ENCODE peak calls at places on chromosomes 16 and 17, in five cellular contexts. One of them, this sample, is unnamed.

GRCh38 chr16:59950431-59950830 is 1216.3 kb upstream of the GOT2 start:
- DNase-seq in ELF-1: no peak
- DNase-seq in hepatic stellate cell: no peak
- DNase-seq in posterior cingulate gyrus: no peak
- DNase-seq in mesothelial cell of epicardium: no peak
- DNase-seq in this sample: no peak

GRCh38 chr17:76447931-76448652 is 4.9 kb downstream of the UBE2O start:
- DNase-seq in posterior cingulate gyrus: peak
- DNase-seq in ELF-1: no peak
- DNase-seq in hepatic stellate cell: no peak
- DNase-seq in mesothelial cell of epicardium: no peak
- DNase-seq in this sample: no peak

GRCh38 chr16:3243882-3244281 is 8.9 kb upstream of the ZNF200 start:
- DNase-seq in mesothelial cell of epicardium: no peak
- DNase-seq in hepatic stellate cell: no peak
- DNase-seq in posterior cingulate gyrus: no peak
- DNase-seq in ELF-1: no peak
- DNase-seq in this sample: no peak

GRCh38 chr17:62933986-62934385 is 32.0 kb upstream of the TANC2 start:
- DNase-seq in hepatic stellate cell: no peak
- DNase-seq in mesothelial cell of epicardium: no peak
- DNase-seq in ELF-1: no peak
- DNase-seq in posterior cingulate gyrus: peak
- DNase-seq in this sample: no peak

GRCh38 chr16:54447606-54448440 is 161.2 kb upstream of the IRX3 start:
- DNase-seq in ELF-1: peak
- DNase-seq in mesothelial cell of epicardium: no peak
- DNase-seq in hepatic stellate cell: peak
- DNase-seq in posterior cingulate gyrus: no peak
- DNase-seq in this sample: no peak

GRCh38 chr16:53775821-53776431 is 72.0 kb downstream of the FTO start:
- DNase-seq in mesothelial cell of epicardium: no peak
- DNase-seq in posterior cingulate gyrus: no peak
- DNase-seq in ELF-1: peak
- DNase-seq in hepatic stellate cell: peak
- DNase-seq in this sample: no peak

GRCh38 chr16:30921748-30922419 is 1.5 kb upstream of the FBXL19 start:
- DNase-seq in mesothelial cell of epicardium: peak
- DNase-seq in ELF-1: peak
- DNase-seq in posterior cingulate gyrus: peak
- DNase-seq in hepatic stellate cell: peak
- DNase-seq in this sample: peak

GRCh38 chr17:17044846-17045561 is 2.7 kb downstream of the MPRIP start:
- DNase-seq in ELF-1: peak
- DNase-seq in posterior cingulate gyrus: peak
- DNase-seq in mesothelial cell of epicardium: no peak
- DNase-seq in hepatic stellate cell: peak
- DNase-seq in this sample: peak

GRCh38 chr17:74671031-74671771 is 41.5 kb downstream of the CD300LF start:
- DNase-seq in posterior cingulate gyrus: peak
- DNase-seq in ELF-1: peak
- DNase-seq in mesothelial cell of epicardium: peak
- DNase-seq in hepatic stellate cell: peak
- DNase-seq in this sample: peak

GRCh38 chr16:49749816-49750215 is 106.1 kb downstream of the ZNF423 start:
- DNase-seq in ELF-1: no peak
- DNase-seq in mesothelial cell of epicardium: no peak
- DNase-seq in hepatic stellate cell: no peak
- DNase-seq in posterior cingulate gyrus: peak
- DNase-seq in this sample: no peak

GRCh38 chr17:55238931-55239297 is 25.8 kb upstream of the HLF start:
- DNase-seq in ELF-1: peak
- DNase-seq in mesothelial cell of epicardium: no peak
- DNase-seq in hepatic stellate cell: no peak
- DNase-seq in posterior cingulate gyrus: peak
- DNase-seq in this sample: peak

GRCh38 chr17:79947351-79948031 is 88.2 kb downstream of the TBC1D16 start:
- DNase-seq in hepatic stellate cell: no peak
- DNase-seq in ELF-1: no peak
- DNase-seq in posterior cingulate gyrus: peak
- DNase-seq in mesothelial cell of epicardium: peak
- DNase-seq in this sample: no peak

GRCh38 chr16:31477220-31478216 is 5.4 kb upstream of the SLC5A2 start:
- DNase-seq in posterior cingulate gyrus: peak
- DNase-seq in hepatic stellate cell: no peak
- DNase-seq in ELF-1: peak
- DNase-seq in mesothelial cell of epicardium: no peak
- DNase-seq in this sample: peak

GRCh38 chr17:38558751-38559024 is 47.1 kb downstream of the SRCIN1 start:
- DNase-seq in hepatic stellate cell: no peak
- DNase-seq in mesothelial cell of epicardium: no peak
- DNase-seq in ELF-1: no peak
- DNase-seq in posterior cingulate gyrus: no peak
- DNase-seq in this sample: no peak

GRCh38 chr17:79845601-79845949 is 6.3 kb upstream of the CBX4 start:
- DNase-seq in ELF-1: no peak
- DNase-seq in mesothelial cell of epicardium: no peak
- DNase-seq in posterior cingulate gyrus: no peak
- DNase-seq in hepatic stellate cell: no peak
- DNase-seq in this sample: no peak

GRCh38 chr16:3530371-3530914 is 29.6 kb downstream of the CLUAP1 start:
- DNase-seq in posterior cingulate gyrus: no peak
- DNase-seq in ELF-1: no peak
- DNase-seq in mesothelial cell of epicardium: no peak
- DNase-seq in hepatic stellate cell: no peak
- DNase-seq in this sample: no peak

GRCh38 chr17:80824549-80825470 is 166.8 kb upstream of the CHMP6 start:
- DNase-seq in mesothelial cell of epicardium: no peak
- DNase-seq in hepatic stellate cell: no peak
- DNase-seq in ELF-1: no peak
- DNase-seq in posterior cingulate gyrus: peak
- DNase-seq in this sample: no peak

GRCh38 chr16:69660166-69660565 is 66.2 kb downstream of the NQO1 start:
- DNase-seq in posterior cingulate gyrus: no peak
- DNase-seq in mesothelial cell of epicardium: no peak
- DNase-seq in ELF-1: no peak
- DNase-seq in hepatic stellate cell: no peak
- DNase-seq in this sample: no peak

GRCh38 chr16:67841816-67842508 is at the start of gene THAP11:
- DNase-seq in mesothelial cell of epicardium: peak
- DNase-seq in ELF-1: peak
- DNase-seq in posterior cingulate gyrus: peak
- DNase-seq in hepatic stellate cell: peak
- DNase-seq in this sample: peak

GRCh38 chr16:59368586-59368985 is 634.5 kb upstream of the GOT2 start:
- DNase-seq in mesothelial cell of epicardium: no peak
- DNase-seq in posterior cingulate gyrus: no peak
- DNase-seq in ELF-1: no peak
- DNase-seq in hepatic stellate cell: no peak
- DNase-seq in this sample: no peak

GRCh38 chr17:64178011-64178825 is 48.3 kb upstream of the ERN1 start:
- DNase-seq in ELF-1: no peak
- DNase-seq in hepatic stellate cell: no peak
- DNase-seq in mesothelial cell of epicardium: no peak
- DNase-seq in posterior cingulate gyrus: no peak
- DNase-seq in this sample: no peak

GRCh38 chr16:80028581-80029380 is 428.2 kb upstream of the MAF start:
- DNase-seq in posterior cingulate gyrus: no peak
- DNase-seq in mesothelial cell of epicardium: no peak
- DNase-seq in ELF-1: no peak
- DNase-seq in hepatic stellate cell: no peak
- DNase-seq in this sample: no peak

GRCh38 chr17:75485688-75486087 is 29.3 kb downstream of the TMEM94 start:
- DNase-seq in hepatic stellate cell: no peak
- DNase-seq in posterior cingulate gyrus: no peak
- DNase-seq in mesothelial cell of epicardium: no peak
- DNase-seq in ELF-1: no peak
- DNase-seq in this sample: no peak

GRCh38 chr16:1919680-1919998 is 1.4 kb upstream of the HS3ST6 start:
- DNase-seq in hepatic stellate cell: no peak
- DNase-seq in posterior cingulate gyrus: no peak
- DNase-seq in mesothelial cell of epicardium: no peak
- DNase-seq in ELF-1: no peak
- DNase-seq in this sample: no peak

GRCh38 chr17:34099859-34100258 is 155.2 kb upstream of the CCL2 start:
- DNase-seq in hepatic stellate cell: no peak
- DNase-seq in ELF-1: no peak
- DNase-seq in mesothelial cell of epicardium: no peak
- DNase-seq in posterior cingulate gyrus: no peak
- DNase-seq in this sample: no peak

GRCh38 chr17:4852504-4853075 is 19.4 kb downstream of the MINK1 start:
- DNase-seq in mesothelial cell of epicardium: no peak
- DNase-seq in ELF-1: no peak
- DNase-seq in posterior cingulate gyrus: no peak
- DNase-seq in hepatic stellate cell: peak
- DNase-seq in this sample: peak

GRCh38 chr17:83201206-83202001 is 122.0 kb downstream of the METRNL start:
- DNase-seq in posterior cingulate gyrus: peak
- DNase-seq in hepatic stellate cell: no peak
- DNase-seq in ELF-1: no peak
- DNase-seq in mesothelial cell of epicardium: no peak
- DNase-seq in this sample: no peak

GRCh38 chr17:16915752-16916556 is 56.0 kb downstream of the TNFRSF13B start:
- DNase-seq in hepatic stellate cell: peak
- DNase-seq in mesothelial cell of epicardium: no peak
- DNase-seq in posterior cingulate gyrus: peak
- DNase-seq in ELF-1: peak
- DNase-seq in this sample: peak

GRCh38 chr16:1818204-1818872 is 8.3 kb downstream of the HAGH start:
- DNase-seq in mesothelial cell of epicardium: no peak
- DNase-seq in ELF-1: no peak
- DNase-seq in posterior cingulate gyrus: no peak
- DNase-seq in hepatic stellate cell: no peak
- DNase-seq in this sample: no peak

This sample was measured in RPMI8226.